ENCODE peak calls at places on chromosomes 2 and 18, in eight cellular contexts. Q is fibroblast of villous mesenchyme, L is H9, E is WERI-Rb-1, S is osteocyte, O is cardiac muscle cell, B is fibroblast of mammary gland, H is RWPE1. F is an unnamed sample.

GRCh38 chr2:112724611-112725525 is 4.0 kb downstream of the NT5DC4 start:
- DNase-seq in E (peak), S (no peak), H (peak), L (peak), Q (no peak), B (no peak), O (peak), F (peak)

GRCh38 chr18:40904295-40904694 is 1050.7 kb upstream of the PIK3C3 start:
- DNase-seq in Q (no peak), B (no peak), O (no peak), E (no peak), H (no peak), S (no peak), L (no peak), F (no peak)

GRCh38 chr2:17254421-17254820 is 263.8 kb downstream of the RAD51AP2 start:
- DNase-seq in B (no peak), O (no peak), S (no peak), H (no peak), Q (no peak), E (no peak), L (no peak), F (no peak)

GRCh38 chr2:68031546-68032160 is 31.2 kb downstream of the C1D start:
- DNase-seq in L (no peak), S (no peak), Q (peak), H (peak), B (peak), E (no peak), O (peak), F (no peak)

GRCh38 chr18:40855661-40856060 is 1099.4 kb upstream of the PIK3C3 start:
- DNase-seq in L (no peak), E (peak), S (no peak), H (no peak), O (no peak), Q (no peak), B (no peak), F (no peak)

GRCh38 chr2:220065581-220065980 is 438.2 kb downstream of the SLC4A3 start:
- DNase-seq in B (peak), H (no peak), S (no peak), Q (no peak), O (peak), E (no peak), L (no peak), F (no peak)

GRCh38 chr2:98803747-98804650 is 73.1 kb upstream of the MGAT4A start:
- DNase-seq in O (no peak), B (no peak), Q (no peak), S (peak), L (no peak), E (no peak), H (no peak), F (no peak)

GRCh38 chr2:1314254-1314653 is 99.0 kb upstream of the TPO start:
- DNase-seq in L (no peak), O (no peak), H (no peak), Q (no peak), B (no peak), S (no peak), E (no peak), F (no peak)

GRCh38 chr18:79607361-79607930 is 72.2 kb upstream of the CTDP1 start:
- DNase-seq in H (no peak), S (no peak), B (no peak), E (peak), O (no peak), Q (no peak), L (no peak), F (no peak)

GRCh38 chr2:74514368-74515270 is at the start of gene TLX2:
- DNase-seq in S (no peak), L (peak), O (no peak), E (no peak), Q (no peak), H (no peak), B (no peak), F (peak)

GRCh38 chr2:133812826-133813617 is 244.8 kb upstream of the NCKAP5 start:
- DNase-seq in H (peak), O (peak), E (no peak), L (no peak), Q (no peak), B (peak), S (no peak), F (no peak)

GRCh38 chr2:73291461-73292315 is 1.7 kb downstream of the EGR4 start:
- DNase-seq in L (peak), Q (no peak), E (peak), H (no peak), S (no peak), B (no peak), O (no peak), F (peak)

GRCh38 chr18:21833619-21834300 is 93.2 kb downstream of the MIB1 start:
- DNase-seq in E (peak), B (no peak), H (no peak), S (no peak), O (peak), L (no peak), Q (no peak), F (no peak)

GRCh38 chr2:59083075-59083792 is 842.1 kb upstream of the FANCL start:
- DNase-seq in O (no peak), B (no peak), E (no peak), Q (no peak), L (no peak), H (no peak), S (no peak), F (no peak)

GRCh38 chr18:3675446-3675845 is 225.5 kb downstream of the TGIF1 start:
- DNase-seq in L (no peak), E (no peak), H (peak), O (no peak), Q (no peak), S (no peak), B (no peak), F (no peak)

GRCh38 chr2:117621330-117621729 is 193.2 kb upstream of the DDX18 start:
- DNase-seq in B (no peak), Q (no peak), O (no peak), S (no peak), L (no peak), E (no peak), H (no peak), F (no peak)
- TF ChIP-seq CTCF in B (no peak), Q (no peak), O (no peak), S (no peak), L (no peak), E (no peak), H (no peak), F (no peak)

GRCh38 chr2:46601328-46601963 is 122.1 kb downstream of the TMEM247 start:
- DNase-seq in Q (peak), O (peak), S (no peak), H (no peak), E (no peak), L (no peak), B (peak), F (no peak)
- TF ChIP-seq CTCF in Q (peak), O (peak), S (peak), H (peak), E (no peak), L (peak), B (peak), F (peak)

GRCh38 chr2:233208382-233209116 is 42.9 kb upstream of the ATG16L1 start:
- DNase-seq in Q (no peak), E (no peak), S (no peak), B (no peak), H (peak), O (no peak), L (no peak), F (no peak)
- TF ChIP-seq CTCF in Q (no peak), E (peak), S (no peak), B (no peak), H (no peak), O (no peak), L (peak), F (no peak)

GRCh38 chr2:238030422-238031155 is 30.2 kb upstream of the SCLY start:
- DNase-seq in L (no peak), Q (no peak), B (no peak), S (peak), E (no peak), H (no peak), O (no peak), F (no peak)
- TF ChIP-seq CTCF in L (peak), Q (no peak), B (no peak), S (no peak), E (no peak), H (no peak), O (no peak), F (no peak)

GRCh38 chr2:27149575-27150405 is 986 bp downstream of the TCF23 start:
- DNase-seq in S (no peak), B (no peak), O (no peak), E (no peak), Q (no peak), H (no peak), L (no peak), F (no peak)

GRCh38 chr2:27150639-27151230 is 1.9 kb downstream of the TCF23 start:
- DNase-seq in Q (no peak), S (no peak), L (no peak), H (no peak), B (no peak), E (no peak), O (no peak), F (no peak)

GRCh38 chr2:27152796-27153464 is 4.1 kb downstream of the TCF23 start:
- DNase-seq in O (no peak), B (peak), E (no peak), L (no peak), H (peak), Q (no peak), S (no peak), F (no peak)

GRCh38 chr2:27154481-27154880 is 5.7 kb downstream of the TCF23 start:
- DNase-seq in B (no peak), E (no peak), O (no peak), S (no peak), Q (peak), L (no peak), H (no peak), F (no peak)

DNA sequence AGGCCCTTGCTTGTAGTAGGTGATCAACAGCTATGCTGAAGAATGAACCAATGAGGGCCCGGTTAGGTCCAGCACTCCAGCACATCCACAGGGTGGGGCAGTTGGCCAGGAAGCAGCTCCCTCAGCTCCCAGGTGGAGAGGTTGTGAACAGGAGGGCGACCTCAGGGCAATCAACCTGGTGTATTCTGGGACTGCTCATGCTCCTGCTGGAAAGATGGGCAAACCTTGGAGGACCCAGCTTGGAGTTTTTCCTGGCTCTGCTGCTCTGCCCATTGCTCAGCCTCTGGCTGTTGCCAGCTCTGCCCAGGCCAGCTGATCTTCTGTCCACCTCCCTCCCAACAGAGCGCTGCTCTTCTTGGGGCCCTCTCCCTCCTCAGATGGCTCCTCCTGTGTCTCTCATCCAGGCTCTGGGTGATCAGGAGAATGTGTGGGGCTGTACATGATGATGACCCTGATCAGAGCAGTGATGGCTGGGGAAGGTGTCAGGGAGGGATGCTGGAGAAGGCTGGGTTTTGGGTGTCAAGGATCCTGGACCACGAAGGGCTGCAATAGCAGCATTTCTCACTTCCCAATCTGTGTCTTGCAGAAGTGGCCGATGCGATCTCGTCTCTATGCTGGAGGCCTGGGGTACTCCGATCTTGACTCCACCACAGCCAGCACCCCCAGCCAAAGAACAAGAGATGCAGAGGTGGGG is 3.4 kb downstream of the TCF23 start:
- DNase-seq in O (no peak), L (peak), Q (no peak), H (peak), E (peak), B (no peak), S (no peak), F (no peak)
- TF ChIP-seq CTCF in O (no peak), L (peak), Q (no peak), H (no peak), E (peak), B (no peak), S (no peak), F (no peak)

GRCh38 chr2:25129901-25130520 is 38.4 kb downstream of the POMC start:
- DNase-seq in H (no peak), E (no peak), L (no peak), B (no peak), Q (no peak), S (no peak), O (no peak), F (no peak)
- TF ChIP-seq CTCF in H (no peak), E (peak), L (peak), B (no peak), Q (no peak), S (no peak), O (no peak), F (no peak)

DNA sequence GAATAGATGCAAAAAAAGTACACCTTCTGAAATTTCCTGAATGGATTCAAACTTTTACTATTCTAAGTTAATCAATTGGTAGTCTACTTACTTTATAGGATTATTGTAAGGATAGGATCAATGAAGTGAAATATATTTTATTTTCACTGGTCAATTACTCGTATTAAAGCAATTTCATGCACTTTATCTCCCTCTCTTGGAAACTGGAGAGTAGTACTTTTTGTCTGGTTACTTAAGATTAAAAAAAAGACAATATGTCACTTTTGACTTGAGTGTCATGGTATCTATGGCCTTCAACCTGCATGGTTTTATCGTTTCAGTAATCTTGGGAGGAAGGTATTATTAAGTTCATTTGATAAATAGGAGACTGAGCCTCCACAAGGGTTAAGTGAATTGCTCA is 1.0 kb upstream of the KYNU start:
- DNase-seq in O (no peak), Q (no peak), E (no peak), H (no peak), B (peak), S (no peak), L (no peak), F (no peak)
- TF ChIP-seq CTCF in O (no peak), Q (no peak), E (no peak), H (no peak), B (peak), S (peak), L (no peak), F (no peak)

GRCh38 chr2:50401772-50402653 is 629.9 kb downstream of the NRXN1 start:
- DNase-seq in H (peak), Q (peak), E (peak), O (peak), B (peak), L (peak), S (no peak), F (peak)
- TF ChIP-seq CTCF in H (peak), Q (peak), E (peak), O (peak), B (peak), L (peak), S (peak), F (peak)

F was measured in endothelial cell.